ENCODE peak calls at places on chromosomes 6 and 20, in eight cellular contexts. J is neuronal stem cell, Y is NT2/D1, S is hepatocyte, E is stomach, H is ascending aorta, X is adrenal gland, L is neural progenitor cell. I is an unnamed sample. For H3K27me3, H3K9me3 and H3K36me3, the result is how much of the 10 kb centered on the place peaks cover.

GRCh38 chr6:145648149-145648548 is 87.2 kb downstream of the EPM2A start:
- DNase-seq in J (no peak), Y (no peak), S (no peak), E (no peak), H (no peak), X (no peak), L (no peak), I (no peak)

GRCh38 chr6:34148864-34149810 is 3.2 kb upstream of the GRM4 start:
- DNase-seq in J (no peak), Y (no peak), S (no peak), E (no peak), H (peak), X (no peak), L (peak), I (no peak)

GRCh38 chr6:129853996-129854711 is 7.0 kb downstream of the TMEM244 start:
- DNase-seq in J (no peak), Y (no peak), S (no peak), E (no peak), H (no peak), X (no peak), L (no peak), I (no peak)

GRCh38 chr20:43911066-43911465 is 3.6 kb upstream of the TOX2 start:
- DNase-seq in J (no peak), Y (no peak), S (no peak), E (no peak), H (no peak), X (no peak), L (no peak), I (no peak)

GRCh38 chr6:165568326-165568725 is 94.7 kb downstream of the PDE10A start:
- DNase-seq in J (no peak), Y (no peak), S (no peak), E (no peak), H (no peak), X (no peak), L (no peak), I (no peak)

GRCh38 chr20:22810030-22810429 is 225.1 kb upstream of the SSTR4 start:
- DNase-seq in J (no peak), Y (no peak), S (no peak), E (no peak), H (no peak), X (no peak), L (no peak), I (no peak)

GRCh38 chr20:59463541-59463940 is 140.8 kb upstream of the PHACTR3 start:
- DNase-seq in J (no peak), Y (no peak), S (peak), E (no peak), H (no peak), X (no peak), L (no peak), I (no peak)

GRCh38 chr6:142005044-142005443 is 127.7 kb upstream of the GJE1 start:
- DNase-seq in J (no peak), Y (no peak), S (no peak), E (no peak), H (no peak), X (no peak), L (no peak), I (no peak)

GRCh38 chr20:37644605-37645004 is 49.2 kb upstream of the CTNNBL1 start:
- DNase-seq in J (no peak), Y (no peak), S (no peak), E (no peak), H (no peak), X (no peak), L (no peak), I (no peak)

GRCh38 chr6:4270799-4271198 is 135.4 kb upstream of the ECI2 start:
- DNase-seq in J (no peak), Y (no peak), S (no peak), E (no peak), H (no peak), X (peak), L (no peak), I (no peak)

GRCh38 chr6:156933201-156934053 is 156.2 kb downstream of the ARID1B start:
- DNase-seq in J (peak), Y (no peak), S (peak), E (peak), H (no peak), X (no peak), L (peak), I (no peak)

GRCh38 chr20:63142933-63143332 is 73.0 kb downstream of the YTHDF1 start:
- DNase-seq in J (no peak), Y (no peak), S (no peak), E (no peak), H (no peak), X (no peak), L (no peak), I (no peak)

GRCh38 chr6:129957941-129958898 is 60.2 kb upstream of the L3MBTL3 start:
- DNase-seq in J (no peak), Y (no peak), S (no peak), E (no peak), H (no peak), X (no peak), L (no peak), I (no peak)

GRCh38 chr6:166691741-166692140 is 64.7 kb upstream of the RPS6KA2 start:
- DNase-seq in J (no peak), Y (no peak), S (no peak), E (no peak), H (no peak), X (no peak), L (no peak), I (no peak)

GRCh38 chr6:40436685-40437604 is 150.2 kb downstream of the LRFN2 start:
- DNase-seq in J (no peak), Y (no peak), S (no peak), E (no peak), H (no peak), X (no peak), L (no peak), I (no peak)

GRCh38 chr6:139853302-139853992 is 479.0 kb upstream of the CITED2 start:
- DNase-seq in J (no peak), Y (no peak), S (peak), E (no peak), H (no peak), X (no peak), L (no peak), I (no peak)

GRCh38 chr6:121522265-121522664 is 86.8 kb downstream of the GJA1 start:
- DNase-seq in J (no peak), Y (no peak), S (peak), E (no peak), H (peak), X (peak), L (no peak), I (peak)

GRCh38 chr6:217048-217659 is 75.1 kb upstream of the DUSP22 start:
- DNase-seq in J (no peak), Y (peak), S (peak), E (peak), H (no peak), X (peak), L (peak), I (no peak)

GRCh38 chr6:166466178-166467122 is 83.7 kb upstream of the MPC1 start:
- DNase-seq in J (no peak), Y (no peak), S (peak), E (no peak), H (peak), X (no peak), L (no peak), I (no peak)

GRCh38 chr6:88535296-88535695 is 369.1 kb upstream of the CNR1 start:
- DNase-seq in J (no peak), Y (no peak), S (no peak), E (no peak), H (no peak), X (no peak), L (no peak), I (no peak)

GRCh38 chr20:36281785-36282380 is 24.3 kb upstream of the DLGAP4 start:
- DNase-seq in J (no peak), Y (no peak), S (no peak), E (no peak), H (no peak), X (no peak), L (no peak), I (no peak)

GRCh38 chr20:36279362-36279761 is 26.8 kb upstream of the DLGAP4 start:
- DNase-seq in J (no peak), Y (no peak), S (no peak), E (no peak), H (no peak), X (no peak), L (no peak), I (no peak)

GRCh38 chr20:36285746-36286447 is 20.2 kb upstream of the DLGAP4 start:
- DNase-seq in J (no peak), Y (no peak), S (no peak), E (no peak), H (no peak), X (no peak), L (no peak), I (no peak)

GRCh38 chr20:36279776-36280175 is 26.4 kb upstream of the DLGAP4 start:
- DNase-seq in J (no peak), Y (no peak), S (no peak), E (no peak), H (no peak), X (no peak), L (no peak), I (no peak)

DNA sequence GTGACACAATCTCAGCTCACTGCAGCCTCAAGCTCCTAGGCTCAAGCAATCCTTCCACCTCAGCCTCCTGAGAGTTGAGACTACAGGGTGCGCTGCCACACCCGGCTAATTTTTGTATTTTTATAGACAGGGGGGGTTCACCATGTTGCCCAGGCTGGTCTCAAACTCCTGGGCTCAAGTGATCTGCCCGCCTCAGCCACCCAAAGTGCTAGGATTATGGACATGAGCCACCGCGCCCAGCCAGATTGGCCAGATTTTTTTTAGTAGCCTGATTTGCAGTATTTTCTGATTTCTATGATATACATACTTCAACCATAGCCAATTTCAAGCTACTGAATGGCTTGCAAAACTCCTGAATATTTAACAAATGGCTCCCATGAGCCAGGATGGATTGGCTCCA is 21.4 kb upstream of the DLGAP4 start:
- DNase-seq in J (no peak), Y (no peak), S (no peak), E (no peak), H (no peak), X (no peak), L (no peak), I (no peak)
- H3K27me3 ChIP-seq in J (under half), Y (under half), S (under half), E (under half), H (under half), X (under half), L (under half), I (under half)

GRCh38 chr6:160000280-160000704 is 31.4 kb downstream of the IGF2R start:
- DNase-seq in J (no peak), Y (no peak), S (no peak), E (no peak), H (no peak), X (no peak), L (no peak), I (no peak)
- H3K9me3 ChIP-seq in J (under half), Y (under half), S (under half), E (under half), H (under half), X (under half), L (under half), I (under half)

GRCh38 chr6:30654798-30655742 is 8.1 kb downstream of the C6orf136 start:
- DNase-seq in J (no peak), Y (no peak), S (no peak), E (no peak), H (no peak), X (no peak), L (no peak), I (no peak)
- H3K36me3 ChIP-seq in J (half or more), Y (half or more), S (under half), E (half or more), H (half or more), X (half or more), L (under half), I (half or more)

GRCh38 chr6:50836231-50836630 is 17.6 kb downstream of the TFAP2B start:
- DNase-seq in J (no peak), Y (no peak), S (no peak), E (no peak), H (no peak), X (no peak), L (peak), I (no peak)

GRCh38 chr6:50831216-50831615 is 12.5 kb downstream of the TFAP2B start:
- DNase-seq in J (no peak), Y (no peak), S (no peak), E (no peak), H (no peak), X (no peak), L (peak), I (no peak)

GRCh38 chr6:50837589-50838445 is 19.1 kb downstream of the TFAP2B start:
- DNase-seq in J (no peak), Y (no peak), S (no peak), E (no peak), H (no peak), X (no peak), L (no peak), I (no peak)

GRCh38 chr6:50832912-50833311 is 14.2 kb downstream of the TFAP2B start:
- DNase-seq in J (no peak), Y (no peak), S (no peak), E (no peak), H (no peak), X (no peak), L (no peak), I (no peak)

GRCh38 chr6:50834929-50835328 is 16.3 kb downstream of the TFAP2B start:
- DNase-seq in J (no peak), Y (no peak), S (no peak), E (no peak), H (no peak), X (no peak), L (no peak), I (no peak)
- H3K27me3 ChIP-seq in J (half or more), Y (under half), S (half or more), E (under half), H (under half), X (under half), L (half or more), I (under half)

GRCh38 chr6:37800904-37801669 is 18.4 kb upstream of the ZFAND3 start:
- DNase-seq in J (no peak), Y (no peak), S (no peak), E (no peak), H (peak), X (no peak), L (no peak), I (no peak)
- H3K9me3 ChIP-seq in J (under half), Y (under half), S (under half), E (under half), H (under half), X (under half), L (under half), I (under half)

GRCh38 chr6:35587167-35587566 is 74.5 kb upstream of the TULP1 start:
- DNase-seq in J (no peak), Y (no peak), S (no peak), E (no peak), H (no peak), X (no peak), L (no peak), I (no peak)
- H3K36me3 ChIP-seq in J (half or more), Y (under half), S (under half), E (half or more), H (under half), X (under half), L (under half), I (under half)

GRCh38 chr20:46171476-46171875 is 53.4 kb downstream of the CD40 start:
- DNase-seq in J (no peak), Y (no peak), S (no peak), E (no peak), H (no peak), X (no peak), L (no peak), I (no peak)

GRCh38 chr20:46171909-46172308 is 53.8 kb downstream of the CD40 start:
- DNase-seq in J (no peak), Y (no peak), S (no peak), E (no peak), H (no peak), X (no peak), L (no peak), I (no peak)

GRCh38 chr20:46167080-46167479 is 49.0 kb downstream of the CD40 start:
- DNase-seq in J (no peak), Y (no peak), S (no peak), E (no peak), H (no peak), X (no peak), L (no peak), I (no peak)

GRCh38 chr20:46168438-46168837 is 50.3 kb downstream of the CD40 start:
- DNase-seq in J (no peak), Y (no peak), S (no peak), E (no peak), H (no peak), X (no peak), L (no peak), I (no peak)

GRCh38 chr20:46169245-46170171 is 51.4 kb downstream of the CD40 start:
- DNase-seq in J (no peak), Y (no peak), S (no peak), E (no peak), H (no peak), X (no peak), L (no peak), I (no peak)
- H3K27me3 ChIP-seq in J (under half), Y (under half), S (under half), E (under half), H (under half), X (under half), L (under half), I (under half)

DNA sequence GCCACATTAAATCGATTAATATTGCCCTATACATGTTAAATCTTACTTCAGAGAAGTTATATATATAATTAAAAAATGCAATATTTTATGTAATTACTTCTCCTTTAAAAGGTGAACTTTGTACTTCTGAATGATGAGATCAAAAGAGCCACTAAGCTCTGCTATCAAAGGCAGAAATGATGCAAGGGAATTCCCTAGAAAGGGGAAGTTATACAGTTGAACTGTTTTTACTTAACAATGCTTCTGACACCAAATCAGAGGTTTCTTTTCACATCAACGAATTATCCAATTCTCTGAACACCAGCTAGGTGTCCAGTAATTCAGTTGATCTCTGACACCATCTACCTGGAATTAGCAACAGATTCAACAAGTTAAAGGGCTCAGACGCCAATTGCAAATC is 319.9 kb upstream of the TSHZ2 start:
- DNase-seq in J (no peak), Y (no peak), S (no peak), E (no peak), H (no peak), X (no peak), L (no peak), I (no peak)
- H3K9me3 ChIP-seq in J (under half), Y (under half), S (under half), E (under half), H (under half), X (under half), L (under half), I (under half)

I was measured in thoracic aorta.